ENCODE peak calls at places on chromosome 14, in seven cellular contexts. U is epithelial cell of prostate, Y is astrocyte of the cerebellum, R is NCI-H460, G is left cardiac atrium, Q is nephron progenitor cell, H is GM23248. J is an unnamed sample.

GRCh38 chr14:73887116-73887490 is 444 bp downstream of the ZNF410 start:
- DNase-seq in H (peak), Y (no peak), G (no peak), Q (peak), R (no peak), U (no peak), J (no peak)

GRCh38 chr14:104287301-104288009 is 149.1 kb downstream of the KIF26A start:
- DNase-seq in Y (no peak), U (no peak), G (peak), H (no peak), Q (no peak), R (no peak), J (no peak)

GRCh38 chr14:21024668-21025373 is at the start of gene NDRG2:
- DNase-seq in H (peak), U (no peak), Y (no peak), R (peak), G (peak), Q (peak), J (peak)

GRCh38 chr14:89805501-89805900 is 149.0 kb downstream of the EFCAB11 start:
- DNase-seq in Q (no peak), U (no peak), H (peak), Y (no peak), R (no peak), G (no peak), J (peak)

GRCh38 chr14:103630364-103631108 is 1.5 kb downstream of the KLC1 start:
- DNase-seq in Q (no peak), U (no peak), G (no peak), H (peak), R (no peak), Y (no peak), J (no peak)

GRCh38 chr14:52694761-52695480 is 437 bp downstream of the ERO1A start:
- DNase-seq in H (peak), G (no peak), R (no peak), U (peak), Y (no peak), Q (peak), J (peak)

GRCh38 chr14:91980157-91980556 is 32.7 kb upstream of the FBLN5 start:
- DNase-seq in G (no peak), Y (peak), Q (no peak), R (peak), H (peak), U (peak), J (no peak)

GRCh38 chr14:80425686-80426085 is 214.4 kb upstream of the DIO2 start:
- DNase-seq in U (peak), H (peak), Q (no peak), Y (peak), G (no peak), R (peak), J (no peak)

GRCh38 chr14:99124482-99125104 is 147.4 kb downstream of the BCL11B start:
- DNase-seq in R (no peak), H (no peak), Q (no peak), G (no peak), Y (no peak), U (no peak), J (no peak)

GRCh38 chr14:61653507-61653906 is 41.8 kb upstream of the HIF1A start:
- DNase-seq in R (no peak), U (no peak), Q (no peak), H (peak), Y (no peak), G (peak), J (no peak)

GRCh38 chr14:63564318-63564717 is 21.1 kb upstream of the PPP2R5E start:
- DNase-seq in U (no peak), G (no peak), Y (no peak), R (no peak), H (peak), Q (no peak), J (no peak)

GRCh38 chr14:61537567-61538463 is 157.5 kb upstream of the HIF1A start:
- DNase-seq in Q (no peak), R (peak), U (peak), H (peak), Y (peak), G (no peak), J (peak)

GRCh38 chr14:74245292-74245691 is 6.0 kb downstream of the VSX2 start:
- DNase-seq in Q (no peak), G (no peak), U (no peak), R (no peak), Y (no peak), H (no peak), J (no peak)

GRCh38 chr14:89330236-89331002 is 86.6 kb downstream of the FOXN3 start:
- DNase-seq in G (peak), R (no peak), Y (peak), U (no peak), Q (no peak), H (peak), J (no peak)

GRCh38 chr14:51977075-51977474 is 12.3 kb upstream of the RTRAF start:
- DNase-seq in Q (no peak), R (no peak), U (no peak), Y (no peak), H (no peak), G (no peak), J (no peak)

GRCh38 chr14:100416921-100417451 is 93.8 kb downstream of the SLC25A47 start:
- DNase-seq in H (peak), Y (no peak), G (no peak), Q (no peak), U (no peak), R (peak), J (no peak)

GRCh38 chr14:63283501-63284248 is 35.1 kb downstream of the GPHB5 start:
- DNase-seq in U (no peak), Q (no peak), H (no peak), R (no peak), Y (no peak), G (no peak), J (peak)

GRCh38 chr14:94338023-94338422 is 14.9 kb upstream of the SERPINA6 start:
- DNase-seq in R (no peak), U (no peak), Y (no peak), Q (no peak), H (no peak), G (no peak), J (no peak)

GRCh38 chr14:103563089-103563620 is 395 bp downstream of the COA8 start:
- DNase-seq in Y (no peak), R (no peak), Q (no peak), H (no peak), U (no peak), G (no peak), J (no peak)

GRCh38 chr14:68510201-68510600 is 282.7 kb downstream of the ZFP36L1 start:
- DNase-seq in Q (no peak), H (peak), U (no peak), Y (peak), G (peak), R (no peak), J (no peak)

GRCh38 chr14:103736546-103737431 is 21.2 kb downstream of the ZFYVE21 start:
- DNase-seq in U (no peak), Y (no peak), G (no peak), Q (no peak), R (no peak), H (no peak), J (no peak)

GRCh38 chr14:32932921-32933622 is 5.6 kb upstream of the NPAS3 start:
- DNase-seq in Y (no peak), Q (peak), H (no peak), R (no peak), G (peak), U (no peak), J (no peak)

GRCh38 chr14:74935340-74935640 is 12.2 kb upstream of the RPS6KL1 start:
- DNase-seq in U (no peak), R (no peak), G (no peak), Q (no peak), Y (no peak), H (no peak), J (no peak)

GRCh38 chr14:74763803-74764531 is 851 bp downstream of the YLPM1 start:
- DNase-seq in G (no peak), Y (no peak), Q (peak), R (no peak), H (peak), U (peak), J (peak)

GRCh38 chr14:93655078-93655750 is 133.1 kb downstream of the PRIMA1 start:
- DNase-seq in Y (peak), U (no peak), Q (peak), H (peak), G (no peak), R (peak), J (peak)

GRCh38 chr14:22314183-22314820 is 274.7 kb downstream of the DAD1 start:
- DNase-seq in U (no peak), R (peak), Q (peak), H (peak), G (no peak), Y (no peak), J (peak)

GRCh38 chr14:103185051-103186027 is 62.1 kb downstream of the TNFAIP2 start:
- DNase-seq in U (peak), H (peak), G (no peak), R (peak), Q (no peak), Y (peak), J (peak)

GRCh38 chr14:74169906-74170305 is 69.3 kb upstream of the VSX2 start:
- DNase-seq in Q (no peak), G (no peak), U (no peak), Y (no peak), R (no peak), H (no peak), J (no peak)

GRCh38 chr14:102016420-102017090 is 52.2 kb downstream of the DYNC1H1 start:
- DNase-seq in U (no peak), R (no peak), Q (no peak), Y (no peak), G (no peak), H (no peak), J (no peak)

GRCh38 chr14:68495638-68496114 is 297.2 kb downstream of the ZFP36L1 start:
- DNase-seq in G (no peak), H (no peak), Q (no peak), R (no peak), Y (no peak), U (no peak), J (no peak)

GRCh38 chr14:23631702-23632460 is 4.3 kb upstream of the DHRS2 start:
- DNase-seq in R (peak), U (peak), Q (peak), G (peak), H (peak), Y (peak), J (peak)

GRCh38 chr14:64811676-64812075 is 68.0 kb downstream of the SPTB start:
- DNase-seq in Q (no peak), R (no peak), U (no peak), G (no peak), Y (no peak), H (no peak), J (no peak)

GRCh38 chr14:69171569-69171968 is 18.6 kb upstream of the DCAF5 start:
- DNase-seq in U (no peak), G (no peak), Y (no peak), H (no peak), R (no peak), Q (no peak), J (no peak)

GRCh38 chr14:52079239-52079956 is 10.5 kb upstream of the NID2 start:
- DNase-seq in H (peak), Q (no peak), Y (no peak), R (no peak), U (no peak), G (no peak), J (no peak)

GRCh38 chr14:53912121-53912520 is 44.5 kb downstream of the BMP4 start:
- DNase-seq in R (no peak), G (no peak), Q (no peak), H (no peak), Y (no peak), U (no peak), J (no peak)

GRCh38 chr14:58793096-58793740 is 155.5 kb downstream of the DACT1 start:
- DNase-seq in G (no peak), H (no peak), Y (no peak), Q (no peak), U (no peak), R (no peak), J (no peak)